ENCODE peak calls at places on chromosome 18, in nine cellular contexts. V is NCI-H1417; M is transverse colon; B is PC-9; Z is fibroblast of lung; N is activated T-helper 1 cell treated with anti-CD3 and anti-CD28 coated beads, Interleukin-12 subunit alpha, Interleukin-12 subunit beta, Interleukin-2, Interleukin-4 antibody, amounts not matched to agents 30 ng/mL and 10 ng/mL and 1 ng/mL, durations not matched to agents 14 hours and 24 hours and 36 hours; X is GM03348; E is dorsolateral prefrontal cortex; T is GM20000. G is an unnamed sample.

GRCh38 chr18:36757081-36757480 is 71.7 kb downstream of the TPGS2 start:
- DNase-seq in T (peak), B (no peak), V (peak), M (no peak), Z (peak), X (peak), E (no peak), N (no peak), G (peak)

GRCh38 chr18:31102941-31103340 is 720 bp upstream of the DSC2 start:
- DNase-seq in N (no peak), V (no peak), E (no peak), B (no peak), M (no peak), X (no peak), Z (no peak), T (no peak), G (peak)

GRCh38 chr18:27667064-27667463 is 482.0 kb upstream of the CHST9 start:
- DNase-seq in T (no peak), B (no peak), V (no peak), E (no peak), Z (no peak), N (no peak), X (no peak), M (no peak), G (no peak)

GRCh38 chr18:25289040-25289631 is 62.8 kb downstream of the ZNF521 start:
- DNase-seq in T (no peak), E (no peak), B (no peak), V (no peak), Z (peak), N (no peak), X (peak), M (no peak), G (no peak)

GRCh38 chr18:36095936-36096519 is 28.7 kb upstream of the RPRD1A start:
- DNase-seq in V (peak), B (peak), T (peak), E (no peak), X (peak), M (no peak), N (no peak), Z (peak), G (peak)

GRCh38 chr18:70221156-70221910 is 15.8 kb upstream of the RTTN start:
- DNase-seq in N (no peak), E (no peak), X (no peak), B (no peak), Z (no peak), V (peak), M (no peak), T (no peak), G (no peak)

GRCh38 chr18:10852610-10853303 is 296.6 kb downstream of the PIEZO2 start:
- DNase-seq in M (no peak), Z (no peak), X (no peak), B (no peak), N (no peak), T (no peak), V (no peak), E (no peak), G (no peak)

GRCh38 chr18:24514439-24514838 is 54.0 kb downstream of the HRH4 start:
- DNase-seq in E (no peak), X (peak), T (peak), Z (peak), N (no peak), M (no peak), B (peak), V (peak), G (peak)

GRCh38 chr18:79385749-79386341 is 9.9 kb upstream of the NFATC1 start:
- DNase-seq in M (no peak), E (no peak), B (no peak), X (no peak), Z (no peak), N (no peak), T (peak), V (no peak), G (no peak)

GRCh38 chr18:58097127-58097906 is 53.3 kb downstream of the NEDD4L start:
- DNase-seq in B (peak), X (no peak), Z (no peak), V (no peak), M (no peak), N (no peak), E (no peak), T (no peak), G (no peak)

GRCh38 chr18:74242451-74243096 is 49.2 kb downstream of the CYB5A start:
- DNase-seq in M (no peak), Z (peak), E (no peak), N (no peak), B (no peak), X (no peak), T (no peak), V (peak), G (no peak)

GRCh38 chr18:23306842-23307241 is 146.2 kb upstream of the RIOK3 start:
- DNase-seq in B (no peak), X (no peak), V (no peak), N (no peak), M (no peak), E (peak), Z (no peak), T (peak), G (no peak)

GRCh38 chr18:37306420-37306819 is 259.2 kb downstream of the CELF4 start:
- DNase-seq in V (no peak), Z (no peak), E (no peak), B (no peak), M (no peak), N (no peak), T (no peak), X (no peak), G (no peak)

GRCh38 chr18:25180974-25181373 is 171.0 kb downstream of the ZNF521 start:
- DNase-seq in N (no peak), E (no peak), M (no peak), Z (no peak), T (no peak), V (peak), B (no peak), X (no peak), G (no peak)

GRCh38 chr18:58255701-58256311 is 211.8 kb downstream of the NEDD4L start:
- DNase-seq in N (no peak), Z (no peak), E (no peak), M (no peak), X (no peak), T (no peak), V (no peak), B (no peak), G (no peak)

GRCh38 chr18:31617029-31617717 is 25.5 kb downstream of the TTR start:
- DNase-seq in T (no peak), B (no peak), E (no peak), X (no peak), N (no peak), V (no peak), Z (no peak), M (no peak), G (no peak)

GRCh38 chr18:43751203-43751602 is 473.9 kb upstream of the SYT4 start:
- DNase-seq in V (no peak), E (no peak), B (peak), T (no peak), N (no peak), Z (no peak), M (no peak), X (no peak), G (no peak)

GRCh38 chr18:44835555-44836156 is 155.0 kb downstream of the SETBP1 start:
- DNase-seq in E (no peak), X (no peak), T (no peak), N (no peak), V (no peak), B (no peak), Z (no peak), M (no peak), G (no peak)

GRCh38 chr18:47383729-47384128 is 132.3 kb upstream of the SKOR2 start:
- DNase-seq in N (no peak), B (no peak), X (no peak), T (no peak), Z (no peak), E (no peak), V (no peak), M (no peak), G (no peak)

GRCh38 chr18:30093376-30093775 is 949.2 kb downstream of the DSC3 start:
- DNase-seq in N (no peak), Z (no peak), V (no peak), X (peak), M (no peak), E (no peak), B (no peak), T (no peak), G (no peak)

GRCh38 chr18:49562481-49563129 is 748 bp downstream of the LIPG start:
- DNase-seq in M (peak), Z (no peak), X (no peak), B (no peak), V (no peak), T (no peak), E (no peak), N (no peak), G (peak)

GRCh38 chr18:42752921-42753320 is 362.6 kb downstream of the RIT2 start:
- DNase-seq in E (no peak), X (no peak), Z (no peak), T (no peak), V (no peak), N (no peak), M (no peak), B (no peak), G (no peak)

GRCh38 chr18:48675330-48675761 is 136.5 kb downstream of the CTIF start:
- DNase-seq in X (peak), N (peak), E (peak), B (peak), V (peak), Z (peak), M (peak), T (peak), G (peak)

GRCh38 chr18:21117385-21118135 is 5.9 kb upstream of the ROCK1 start:
- DNase-seq in T (no peak), N (no peak), M (no peak), Z (peak), E (no peak), X (peak), B (no peak), V (no peak), G (no peak)

GRCh38 chr18:46518438-46518837 is 138.6 kb downstream of the LOXHD1 start:
- DNase-seq in T (no peak), M (no peak), Z (no peak), V (peak), B (no peak), X (no peak), E (no peak), N (no peak), G (no peak)

GRCh38 chr18:2515908-2516625 is 55.2 kb downstream of the METTL4 start:
- DNase-seq in N (no peak), B (peak), Z (peak), X (peak), M (no peak), E (no peak), T (peak), V (no peak), G (peak)

GRCh38 chr18:1294229-1294628 is 389.6 kb downstream of the ADCYAP1 start:
- DNase-seq in X (no peak), E (no peak), B (no peak), N (no peak), T (no peak), Z (no peak), M (no peak), V (no peak), G (no peak)

GRCh38 chr18:37452697-37453385 is 112.8 kb downstream of the CELF4 start:
- DNase-seq in T (no peak), V (peak), E (no peak), M (no peak), X (peak), N (no peak), B (no peak), Z (peak), G (peak)

GRCh38 chr18:6013101-6013790 is 117.9 kb upstream of the TMEM200C start:
- DNase-seq in B (no peak), E (no peak), N (no peak), T (no peak), V (no peak), X (peak), Z (peak), M (no peak), G (peak)